ENCODE peak calls at places on chromosomes 4 and X, in six cellular contexts. X is coronary artery, K is AG09309, R is astrocyte of the spinal cord, G is body of pancreas, W is fibroblast of the aortic adventitia. P is an unnamed sample.
A peak's percentile ranks its signal among the peaks of the same experiment; 100 is the strongest.

GRCh38 chr4:56727150-56727549 is 46.1 kb upstream of the HOPX start:
- DNase-seq in R (peak; percentile 27), X (no peak), G (no peak), K (no peak), W (no peak), P (no peak)

GRCh38 chr4:89657931-89658700 is 178.8 kb downstream of the SNCA start:
- DNase-seq in W (peak; percentile 32), K (peak; percentile 17), X (no peak), G (no peak), R (peak; percentile 57), P (no peak)

GRCh38 chr4:75724066-75724866 is at the start of gene USO1:
- DNase-seq in K (peak; percentile 95), X (peak; percentile 99), G (peak; percentile 99), R (peak; percentile 99), W (peak; percentile 99), P (peak; percentile 98)

GRCh38 chr4:101277661-101278060 is 69.7 kb downstream of the PPP3CA start:
- DNase-seq in G (no peak), W (peak; percentile 72), K (peak; percentile 18), R (peak; percentile 69), X (no peak), P (no peak)

GRCh38 chrX:138150709-138151108 is 560.8 kb downstream of the FGF13 start:
- DNase-seq in X (no peak), W (no peak), R (no peak), K (no peak), G (no peak), P (no peak)

GRCh38 chrX:153727108-153727931 is 2.7 kb downstream of the ABCD1 start:
- DNase-seq in K (no peak), X (no peak), W (peak; percentile 48), R (peak; percentile 9), G (peak; percentile 88), P (peak; percentile 79)

GRCh38 chr4:20528508-20528907 is 171.8 kb upstream of the PACRGL start:
- DNase-seq in R (peak; percentile 16), X (no peak), G (no peak), W (peak; percentile 33), K (no peak), P (no peak)

GRCh38 chr4:169657470-169658107 is 37.2 kb downstream of the CLCN3 start:
- DNase-seq in W (no peak), X (no peak), G (no peak), K (no peak), R (no peak), P (no peak)

GRCh38 chr4:25107827-25108516 is 52.3 kb downstream of the SEPSECS start:
- DNase-seq in G (peak; percentile 42), R (no peak), X (no peak), W (no peak), K (no peak), P (peak; percentile 38)

GRCh38 chr4:143406523-143406922 is 69.8 kb downstream of the GAB1 start:
- DNase-seq in R (peak; percentile 69), W (peak; percentile 74), X (peak; percentile 93), K (no peak), G (peak; percentile 45), P (peak; percentile 38)

GRCh38 chr4:143313527-143313926 is 23.1 kb upstream of the GAB1 start:
- DNase-seq in X (no peak), G (no peak), W (no peak), R (no peak), K (no peak), P (no peak)

GRCh38 chr4:114043116-114043515 is 63.7 kb upstream of the ARSJ start:
- DNase-seq in W (no peak), K (no peak), R (no peak), G (no peak), X (no peak), P (no peak)

GRCh38 chr4:16196482-16197393 is 29.5 kb downstream of the TAPT1 start:
- DNase-seq in W (peak; percentile 82), K (peak; percentile 45), R (peak; percentile 79), X (no peak), G (no peak), P (no peak)

GRCh38 chrX:23787745-23788118 is 4.8 kb downstream of the SAT1 start:
- DNase-seq in R (no peak), G (no peak), K (no peak), W (no peak), X (no peak), P (no peak)

GRCh38 chr4:80461412-80461811 is 125.9 kb downstream of the CFAP299 start:
- DNase-seq in G (no peak), W (no peak), K (no peak), X (no peak), R (no peak), P (no peak)

GRCh38 chrX:1424452-1424851 is 28.3 kb downstream of the ASMTL start:
- DNase-seq in W (no peak), X (no peak), K (no peak), G (no peak), R (no peak), P (no peak)

GRCh38 chr4:152572417-152573086 is 36.7 kb upstream of the FBXW7 start:
- DNase-seq in G (no peak), K (peak; percentile 25), X (no peak), W (peak; percentile 87), R (no peak), P (no peak)

GRCh38 chrX:40107291-40108083 is 9.7 kb upstream of the BCOR start:
- DNase-seq in W (no peak), K (no peak), G (peak; percentile 84), X (no peak), R (no peak), P (peak; percentile 79)

GRCh38 chr4:5420266-5420665 is 288.1 kb downstream of the EVC2 start:
- DNase-seq in G (no peak), K (no peak), W (no peak), R (no peak), X (no peak), P (no peak)

GRCh38 chr4:138522366-138522765 is 280.2 kb upstream of the SLC7A11 start:
- DNase-seq in K (no peak), G (no peak), R (peak; percentile 25), X (no peak), W (peak; percentile 52), P (no peak)

GRCh38 chr4:138521809-138522208 is 279.7 kb upstream of the SLC7A11 start:
- DNase-seq in X (no peak), W (no peak), R (no peak), G (no peak), K (no peak), P (no peak)

GRCh38 chr4:138513535-138513934 is 271.4 kb upstream of the SLC7A11 start:
- DNase-seq in G (no peak), W (no peak), R (no peak), X (no peak), K (no peak), P (no peak)

DNA sequence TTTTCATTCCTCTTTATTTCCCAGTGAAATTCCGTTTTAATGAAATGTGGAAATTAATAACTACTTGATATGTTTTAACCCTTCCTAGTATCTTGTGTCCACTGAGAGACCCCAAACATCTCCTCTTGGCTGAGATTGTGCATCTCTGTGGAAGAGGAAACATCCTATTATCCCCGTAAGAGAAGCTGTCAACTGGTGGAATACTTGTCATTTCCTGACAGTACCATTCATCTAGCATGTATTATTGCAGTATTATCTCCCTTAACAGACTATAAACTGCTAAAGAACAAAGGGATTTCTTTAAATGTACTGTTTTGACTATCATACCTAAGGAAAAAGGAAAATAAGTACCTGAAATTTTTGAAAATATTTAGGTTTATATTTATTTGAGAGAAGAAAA is 277.3 kb upstream of the SLC7A11 start:
- DNase-seq in G (no peak), R (no peak), K (no peak), X (no peak), W (no peak), P (no peak)
- H3K4me3 ChIP-seq in G (no peak overlapping the region), R (no peak overlapping the region), K (no peak overlapping the region), X (no peak overlapping the region), W (no peak overlapping the region), P (no peak overlapping the region)

GRCh38 chr4:183100827-183101226 is 1.8 kb downstream of the WWC2 start:
- DNase-seq in W (no peak), K (no peak), R (no peak), G (no peak), X (no peak), P (no peak)

GRCh38 chr4:183100298-183100599 is 1.2 kb downstream of the WWC2 start:
- DNase-seq in X (no peak), W (no peak), K (no peak), R (no peak), G (no peak), P (no peak)

GRCh38 chr4:183099537-183100297 is 660 bp downstream of the WWC2 start:
- DNase-seq in X (peak; percentile 77), R (no peak), K (no peak), W (no peak), G (peak; percentile 59), P (peak; percentile 57)

GRCh38 chr4:183105092-183105491 is 6.0 kb downstream of the WWC2 start:
- DNase-seq in R (no peak), W (no peak), K (no peak), G (no peak), X (no peak), P (no peak)

GRCh38 chr4:183101956-183102480 is 3.0 kb downstream of the WWC2 start:
- DNase-seq in R (no peak), W (no peak), X (no peak), G (no peak), K (no peak), P (no peak)
- H3K4me3 ChIP-seq in R (no peak overlapping the region), W (no peak overlapping the region), X (no peak overlapping the region), G (no peak overlapping the region), K (no peak overlapping the region), P (no peak overlapping the region)

GRCh38 chr4:67765928-67766327 is 11.7 kb upstream of the GNRHR start:
- DNase-seq in G (no peak), X (no peak), W (no peak), K (no peak), R (no peak), P (no peak)

GRCh38 chr4:67764183-67764582 is 10.0 kb upstream of the GNRHR start:
- DNase-seq in K (no peak), G (no peak), R (no peak), X (no peak), W (no peak), P (no peak)

GRCh38 chr4:67765401-67765800 is 11.2 kb upstream of the GNRHR start:
- DNase-seq in X (no peak), G (no peak), W (peak; percentile 14), K (no peak), R (no peak), P (no peak)

DNA sequence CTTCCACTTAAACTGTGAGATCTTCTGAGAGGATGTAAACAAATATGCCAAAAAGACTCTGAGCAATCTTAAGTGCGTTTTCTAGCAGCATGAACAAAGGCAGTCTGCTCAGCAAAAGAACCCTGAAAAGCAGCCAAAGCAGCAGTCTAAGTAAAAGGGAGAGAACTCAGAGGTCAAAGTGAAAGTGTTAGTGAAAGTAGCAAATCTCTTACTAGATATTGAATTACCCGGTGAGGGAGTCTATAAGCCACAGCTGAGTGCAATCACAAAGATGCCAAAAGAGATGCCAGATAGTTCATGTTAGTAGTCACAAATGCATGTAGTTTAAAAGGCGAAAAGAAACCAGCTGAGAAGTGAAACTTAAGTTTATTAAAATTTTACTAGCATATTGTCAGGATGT is 7.9 kb upstream of the GNRHR start:
- DNase-seq in G (no peak), X (no peak), W (peak; percentile 64), K (no peak), R (peak; percentile 59), P (no peak)
- H3K4me3 ChIP-seq in G (no peak overlapping the region), X (no peak overlapping the region), W (no peak overlapping the region), K (no peak overlapping the region), R (no peak overlapping the region), P (no peak overlapping the region)

DNA sequence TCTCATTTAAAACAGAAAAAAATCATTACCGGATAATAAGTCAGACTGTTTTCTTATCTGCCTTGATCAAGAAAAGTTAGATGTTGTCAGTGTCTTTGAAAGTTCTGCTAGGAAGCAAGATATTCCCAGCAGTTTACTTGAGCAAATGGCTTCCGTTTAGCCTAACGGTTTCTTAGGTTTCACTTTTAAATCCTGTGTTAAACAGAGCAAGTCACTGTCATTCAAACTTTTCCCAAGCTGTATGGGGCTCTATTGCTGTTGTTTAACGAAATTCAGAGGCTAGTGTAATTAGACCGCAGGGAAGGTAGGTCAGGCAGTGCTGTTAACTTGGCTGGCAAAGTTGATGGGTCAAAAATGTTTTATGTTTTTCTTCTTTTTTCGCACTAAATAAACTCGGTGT is 80.3 kb upstream of the NEIL3 start:
- DNase-seq in R (peak; percentile 44), K (no peak), X (no peak), W (peak; percentile 35), G (no peak), P (no peak)
- H3K4me3 ChIP-seq in R (peak overlapping the region; percentile 8), K (peak overlapping the region; percentile 10), X (peak overlapping the region; percentile 63), W (peak overlapping the region; percentile 43), G (no peak overlapping the region), P (no peak overlapping the region)

P was measured in thyroid gland.